ENCODE peak calls at places on chromosomes 6 and 20, in seven cellular contexts. A is mesenchymal stem cell, F is keratinocyte, Y is IMR-90, Q is endothelial cell of umbilical vein, K is H1, C is PC-3. T is an unnamed sample.

GRCh38 chr6:83182114-83182513 is 11.0 kb downstream of the PGM3 start:
- DNase-seq in F (no peak), A (peak; percentile 38), K (no peak), Q (no peak), C (no peak), Y (no peak), T (no peak)

GRCh38 chr20:8424010-8424409 is 291.9 kb downstream of the PLCB1 start:
- DNase-seq in C (no peak), Q (no peak), A (peak; percentile 70), Y (peak; percentile 86), F (no peak), K (no peak), T (no peak)

GRCh38 chr6:56663344-56663743 is 20.7 kb upstream of the DST start:
- DNase-seq in F (peak; percentile 96), C (peak; percentile 88), K (no peak), A (no peak), Q (no peak), Y (no peak), T (no peak)

GRCh38 chr6:122494665-122495272 is 23.2 kb upstream of the SERINC1 start:
- DNase-seq in Q (no peak), F (no peak), A (no peak), C (peak; percentile 72), Y (no peak), K (no peak), T (no peak)

GRCh38 chr6:139640453-139640852 is 266.0 kb upstream of the CITED2 start:
- DNase-seq in F (no peak), Y (no peak), K (no peak), C (no peak), A (no peak), Q (no peak), T (no peak)

GRCh38 chr20:2738331-2738730 is 45.8 kb downstream of the EBF4 start:
- DNase-seq in F (no peak), Q (no peak), K (no peak), C (no peak), Y (no peak), A (no peak), T (no peak)

GRCh38 chr6:23002044-23002619 is 432.8 kb downstream of the HDGFL1 start:
- DNase-seq in Q (no peak), C (no peak), K (peak; percentile 27), Y (no peak), F (no peak), A (no peak), T (no peak)

GRCh38 chr6:111586554-111586953 is 19.1 kb downstream of the TRAF3IP2 start:
- DNase-seq in Y (no peak), K (no peak), Q (no peak), F (no peak), A (no peak), C (no peak), T (no peak)

GRCh38 chr6:166237611-166238010 is 70.0 kb upstream of the TBXT start:
- DNase-seq in C (no peak), Y (no peak), Q (no peak), F (no peak), A (no peak), K (no peak), T (no peak)

GRCh38 chr20:52593634-52594033 is 378.5 kb upstream of the TSHZ2 start:
- DNase-seq in K (no peak), F (no peak), A (no peak), C (peak; percentile 23), Y (no peak), Q (no peak), T (no peak)

GRCh38 chr20:56995635-56996075 is 270.8 kb downstream of the BMP7 start:
- DNase-seq in K (peak; percentile 49), C (peak; percentile 72), Y (no peak), F (no peak), Q (no peak), A (no peak), T (no peak)

GRCh38 chr6:130906736-130907381 is 79.7 kb downstream of the SMLR1 start:
- DNase-seq in Q (peak; percentile 20), K (no peak), F (no peak), C (no peak), A (no peak), Y (peak; percentile 88), T (no peak)

GRCh38 chr6:46095251-46095650 is 34.5 kb upstream of the ENPP4 start:
- DNase-seq in K (no peak), Y (no peak), F (no peak), A (no peak), C (no peak), Q (no peak), T (no peak)

GRCh38 chr6:78243519-78243918 is 590.7 kb downstream of the MEI4 start:
- DNase-seq in C (peak; percentile 16), Y (peak; percentile 8), Q (peak; percentile 53), F (no peak), A (peak; percentile 55), K (no peak), T (no peak)

GRCh38 chr20:41110012-41110411 is 27.3 kb upstream of the PLCG1 start:
- DNase-seq in K (no peak), Y (no peak), A (no peak), F (no peak), Q (no peak), C (no peak), T (no peak)

GRCh38 chr6:42007753-42008528 is 42.4 kb upstream of the TAF8 start:
- DNase-seq in Q (no peak), C (no peak), F (no peak), K (no peak), A (no peak), Y (no peak), T (no peak)

GRCh38 chr6:45864651-45865050 is 151.0 kb downstream of the CLIC5 start:
- DNase-seq in Q (no peak), C (peak; percentile 59), F (no peak), Y (no peak), K (no peak), A (no peak), T (no peak)

GRCh38 chr20:46344488-46345162 is 36.3 kb upstream of the CDH22 start:
- DNase-seq in F (no peak), K (no peak), C (no peak), A (no peak), Y (no peak), Q (no peak), T (peak; percentile 8)

GRCh38 chr6:5497896-5498578 is 236.7 kb downstream of the FARS2 start:
- DNase-seq in F (no peak), Q (peak; percentile 14), K (no peak), Y (peak; percentile 62), A (peak; percentile 92), C (peak; percentile 80), T (no peak)

GRCh38 chr6:108876929-108877775 is 28.9 kb downstream of the ARMC2 start:
- DNase-seq in Y (peak; percentile 67), C (no peak), F (no peak), A (peak; percentile 36), Q (no peak), K (no peak), T (peak; percentile 87)

GRCh38 chr20:2871111-2871465 is 2.2 kb upstream of the PTPRA start:
- DNase-seq in F (no peak), Q (peak; percentile 25), K (no peak), A (peak; percentile 64), Y (peak; percentile 16), C (no peak), T (no peak)

GRCh38 chr20:62768815-62769287 is 27.4 kb upstream of the MRGBP start:
- DNase-seq in A (no peak), K (no peak), Y (peak; percentile 61), C (no peak), F (no peak), Q (peak; percentile 25), T (peak; percentile 78)
- H3K9ac ChIP-seq in A (no peak overlapping the region), K (no peak overlapping the region), Y (no peak overlapping the region), C (no peak overlapping the region), F (no peak overlapping the region), Q (no peak overlapping the region), T (no peak overlapping the region)

GRCh38 chr6:39268721-39269120 is 39.4 kb upstream of the KCNK5 start:
- DNase-seq in A (no peak), F (no peak), K (no peak), Q (no peak), Y (no peak), C (no peak), T (no peak)
- H3K36me3 ChIP-seq in A (no peaks in the 10 kb centered on the region), F (no peaks in the 10 kb centered on the region), K (no peaks in the 10 kb centered on the region), Q (no peaks in the 10 kb centered on the region), Y (no peaks in the 10 kb centered on the region), C (no peaks in the 10 kb centered on the region), T (no peaks in the 10 kb centered on the region)

GRCh38 chr20:44314870-44315269 is 3.9 kb upstream of the FITM2 start:
- DNase-seq in C (no peak), Y (no peak), K (no peak), Q (no peak), F (no peak), A (no peak), T (no peak)

GRCh38 chr20:44306927-44307326 is 4.1 kb downstream of the FITM2 start:
- DNase-seq in A (no peak), K (no peak), F (no peak), Q (no peak), Y (no peak), C (no peak), T (no peak)

GRCh38 chr20:44309763-44310663 is 989 bp downstream of the FITM2 start:
- DNase-seq in Q (peak; percentile 15), K (no peak), A (peak; percentile 76), Y (peak; percentile 58), C (peak; percentile 70), F (no peak), T (no peak)

DNA sequence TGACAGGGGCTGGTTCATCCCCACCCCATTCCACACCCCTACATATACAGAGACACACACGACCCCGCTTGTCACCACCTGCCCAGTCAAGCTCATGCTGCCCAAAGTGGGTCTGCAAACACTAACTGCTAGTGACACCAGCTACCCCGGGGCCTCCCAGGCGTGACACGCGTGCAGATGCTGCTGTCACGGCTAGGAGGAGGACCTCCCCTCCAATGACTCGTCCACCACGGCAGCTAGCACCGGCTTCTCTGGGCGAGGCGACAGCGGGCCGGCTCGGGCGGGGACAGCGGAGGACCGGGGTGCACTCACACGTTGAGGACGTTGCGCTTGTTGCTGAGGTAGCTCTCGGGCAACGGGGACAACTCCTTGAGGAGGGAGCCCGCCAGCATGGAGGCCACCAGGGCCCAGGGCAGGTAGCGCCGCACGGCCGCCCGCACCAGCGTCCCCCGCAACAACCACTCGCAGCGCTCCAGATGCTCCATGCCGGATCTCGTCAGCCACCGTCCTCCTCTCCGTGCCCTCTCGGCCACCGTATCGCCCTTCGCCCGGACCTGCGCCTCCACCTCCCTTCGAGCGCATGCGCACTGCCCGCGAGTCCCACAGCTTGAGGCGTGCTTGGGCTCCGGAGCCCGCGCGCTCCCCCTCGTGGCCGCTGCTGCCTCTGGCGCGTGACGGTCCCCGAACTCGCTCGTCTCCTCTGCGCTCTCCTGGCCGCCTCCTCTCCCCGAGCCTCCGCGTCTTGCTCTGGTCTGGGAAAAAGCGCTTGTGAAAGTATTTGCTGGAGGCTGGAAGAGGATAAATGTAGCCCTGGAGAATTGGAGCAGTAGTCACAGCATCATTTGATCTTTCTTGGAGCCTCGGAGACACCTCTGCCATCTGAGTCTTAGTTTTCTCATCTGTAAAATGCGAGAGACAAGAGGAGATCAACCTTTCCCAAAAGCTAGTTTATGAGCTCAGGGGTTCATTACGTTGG is at the start of gene FITM2:
- DNase-seq in F (peak; percentile 77), Q (peak; percentile 96), C (peak; percentile 98), Y (peak; percentile 96), K (peak; percentile 93), A (peak; percentile 97), T (peak; percentile 99)
- H3K27ac ChIP-seq in F (peak within 1 kb of the TSS; percentile 51), Q (no peak within 1 kb of the TSS), C (no peak within 1 kb of the TSS), Y (peak within 1 kb of the TSS; percentile 64), K (no peak within 1 kb of the TSS), A (no peak within 1 kb of the TSS), T (peak within 1 kb of the TSS; percentile 74)

DNA sequence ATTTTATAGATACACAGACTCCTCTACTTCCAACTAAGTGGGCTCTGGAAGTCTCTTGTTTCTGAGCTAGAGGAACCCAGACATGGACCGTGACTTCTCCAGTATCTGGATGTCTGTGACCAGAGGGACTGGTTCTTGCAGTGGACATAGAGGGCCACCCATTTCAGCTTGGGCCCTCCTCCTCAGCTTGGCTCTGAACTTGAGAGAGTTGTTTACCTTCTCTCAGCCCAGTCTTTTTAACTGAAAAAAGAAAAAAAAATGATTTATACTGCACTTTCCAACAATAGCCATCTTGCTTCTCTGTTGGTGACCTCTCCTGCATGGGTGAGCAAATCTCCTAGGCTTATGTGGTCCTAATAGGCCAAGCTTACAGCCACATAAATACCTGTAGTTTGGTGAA is 60.3 kb upstream of the TMEM181 start:
- DNase-seq in F (no peak), K (no peak), A (no peak), Q (no peak), Y (no peak), C (no peak), T (no peak)
- H3K9ac ChIP-seq in F (no peak overlapping the region), K (no peak overlapping the region), A (no peak overlapping the region), Q (no peak overlapping the region), Y (no peak overlapping the region), C (no peak overlapping the region), T (no peak overlapping the region)

T was measured in kidney.